ENCODE peak calls at places on chromosome 9, in six cellular contexts. I, E, L, V, O and U are unnamed samples.

GRCh38 chr9:27248702-27249101 is 48.2 kb downstream of the EQTN start:
- DNase-seq in O (no peak), I (no peak), E (no peak), L (no peak), V (no peak), U (peak; percentile 17)

GRCh38 chr9:15357050-15357653 is 50.1 kb upstream of the TTC39B start:
- DNase-seq in V (no peak), E (no peak), L (no peak), O (peak; percentile 18), I (no peak), U (no peak)

GRCh38 chr9:94586814-94587213 is 6.8 kb downstream of the FBP2 start:
- DNase-seq in E (no peak), V (no peak), O (no peak), L (no peak), I (peak; percentile 41), U (peak; percentile 18)

GRCh38 chr9:105405514-105406131 is 42.2 kb upstream of the FSD1L start:
- DNase-seq in E (no peak), V (no peak), I (peak; percentile 61), L (no peak), O (peak; percentile 25), U (no peak)

GRCh38 chr9:13598738-13599137 is 319.2 kb upstream of the MPDZ start:
- DNase-seq in E (no peak), I (peak; percentile 47), L (no peak), V (no peak), O (no peak), U (no peak)

GRCh38 chr9:136488247-136489214 is 5.7 kb upstream of the SEC16A start:
- DNase-seq in L (no peak), I (no peak), V (peak; percentile 92), O (peak; percentile 68), E (peak; percentile 69), U (peak; percentile 29)

GRCh38 chr9:99135498-99135897 is 30.6 kb downstream of the TGFBR1 start:
- DNase-seq in O (no peak), V (no peak), I (no peak), L (no peak), E (no peak), U (no peak)

GRCh38 chr9:2413196-2413840 is 208.3 kb upstream of the VLDLR start:
- DNase-seq in V (no peak), O (no peak), E (no peak), L (no peak), I (no peak), U (no peak)

GRCh38 chr9:117926031-117926655 is 221.9 kb downstream of the TLR4 start:
- DNase-seq in L (no peak), E (no peak), O (no peak), I (peak; percentile 16), V (no peak), U (no peak)

GRCh38 chr9:85290019-85290418 is 451.7 kb downstream of the AGTPBP1 start:
- DNase-seq in E (no peak), O (peak; percentile 13), I (no peak), L (no peak), V (no peak), U (no peak)

GRCh38 chr9:79988126-79988525 is 416.4 kb downstream of the TLE4 start:
- DNase-seq in L (no peak), V (no peak), E (no peak), O (no peak), I (no peak), U (no peak)

GRCh38 chr9:35756275-35756742 is 2.2 kb upstream of the MSMP start:
- DNase-seq in I (no peak), E (peak; percentile 59), L (peak; percentile 58), O (peak; percentile 63), V (peak; percentile 64), U (no peak)

GRCh38 chr9:14275331-14275730 is 38.6 kb downstream of the NFIB start:
- DNase-seq in O (no peak), E (no peak), V (no peak), I (peak; percentile 46), L (no peak), U (peak; percentile 71)

GRCh38 chr9:114362394-114362793 is 25.4 kb downstream of the AKNA start:
- DNase-seq in I (no peak), L (no peak), E (no peak), O (no peak), V (no peak), U (no peak)

GRCh38 chr9:136225366-136225747 is 20.3 kb downstream of the QSOX2 start:
- DNase-seq in I (no peak), O (no peak), E (no peak), L (no peak), V (peak; percentile 66), U (no peak)

GRCh38 chr9:89683626-89684025 is 78.8 kb downstream of the GADD45G start:
- DNase-seq in O (no peak), I (no peak), E (no peak), L (no peak), V (no peak), U (no peak)

GRCh38 chr9:35028341-35028740 is 38.8 kb downstream of the DNAJB5 start:
- DNase-seq in L (no peak), I (no peak), E (no peak), V (no peak), O (no peak), U (peak; percentile 18)

GRCh38 chr9:87849144-87849741 is 33.4 kb upstream of the SPATA31E1 start:
- DNase-seq in L (no peak), V (no peak), O (no peak), I (no peak), E (no peak), U (no peak)

GRCh38 chr9:14369011-14369410 is 55.1 kb upstream of the NFIB start:
- DNase-seq in E (no peak), I (no peak), L (no peak), O (no peak), V (no peak), U (no peak)

GRCh38 chr9:89281106-89281505 is 29.9 kb upstream of the CKS2 start:
- DNase-seq in I (no peak), L (no peak), E (no peak), O (no peak), V (no peak), U (no peak)

GRCh38 chr9:136088939-136089696 is 6.0 kb downstream of the NACC2 start:
- DNase-seq in L (no peak), V (peak; percentile 62), O (no peak), I (no peak), E (no peak), U (no peak)

GRCh38 chr9:91033802-91034201 is 232.2 kb downstream of the SYK start:
- DNase-seq in O (peak; percentile 25), E (no peak), L (peak; percentile 4), I (no peak), V (no peak), U (no peak)

GRCh38 chr9:33354651-33355211 is 47.6 kb downstream of the AQP7 start:
- DNase-seq in V (no peak), I (peak; percentile 87), L (no peak), E (no peak), O (no peak), U (peak; percentile 3)

GRCh38 chr9:93826209-93826608 is 128.9 kb downstream of the BARX1 start:
- DNase-seq in O (peak; percentile 13), V (peak; percentile 88), E (no peak), I (no peak), L (no peak), U (no peak)

GRCh38 chr9:87336914-87337333 is 160.7 kb upstream of the DAPK1 start:
- DNase-seq in V (no peak), E (peak; percentile 40), I (peak; percentile 68), L (peak; percentile 54), O (no peak), U (peak; percentile 72)

GRCh38 chr9:87682085-87682484 is 43.8 kb upstream of the CTSL start:
- DNase-seq in V (no peak), O (no peak), L (no peak), E (no peak), I (no peak), U (no peak)

GRCh38 chr9:96232539-96233241 is 69.3 kb downstream of the HSD17B3 start:
- DNase-seq in O (no peak), V (no peak), E (peak; percentile 67), L (no peak), I (peak; percentile 14), U (peak; percentile 27)

GRCh38 chr9:132886358-132886725 is 7.6 kb downstream of the SPACA9 start:
- DNase-seq in O (no peak), E (no peak), L (no peak), I (no peak), V (no peak), U (no peak)

GRCh38 chr9:132885691-132886357 is 7.1 kb downstream of the SPACA9 start:
- DNase-seq in O (no peak), V (no peak), L (no peak), I (no peak), E (no peak), U (no peak)

GRCh38 chr9:132887181-132888120 is 8.8 kb downstream of the SPACA9 start:
- DNase-seq in E (no peak), O (no peak), I (no peak), L (no peak), V (no peak), U (no peak)

GRCh38 chr9:132892383-132892782 is 13.7 kb downstream of the SPACA9 start:
- DNase-seq in I (no peak), L (no peak), V (peak; percentile 13), O (no peak), E (no peak), U (no peak)

GRCh38 chr9:132888151-132888550 is 9.5 kb downstream of the SPACA9 start:
- DNase-seq in L (no peak), E (no peak), V (peak; percentile 57), O (no peak), I (no peak), U (no peak)
- H3K4me1 ChIP-seq in L (no peaks in the 10 kb centered on the region), E (no peaks in the 10 kb centered on the region), V (no peaks in the 10 kb centered on the region), O (peaks cover 15% of the 10 kb centered on the region), I (no peaks in the 10 kb centered on the region), U (no peaks in the 10 kb centered on the region)

DNA sequence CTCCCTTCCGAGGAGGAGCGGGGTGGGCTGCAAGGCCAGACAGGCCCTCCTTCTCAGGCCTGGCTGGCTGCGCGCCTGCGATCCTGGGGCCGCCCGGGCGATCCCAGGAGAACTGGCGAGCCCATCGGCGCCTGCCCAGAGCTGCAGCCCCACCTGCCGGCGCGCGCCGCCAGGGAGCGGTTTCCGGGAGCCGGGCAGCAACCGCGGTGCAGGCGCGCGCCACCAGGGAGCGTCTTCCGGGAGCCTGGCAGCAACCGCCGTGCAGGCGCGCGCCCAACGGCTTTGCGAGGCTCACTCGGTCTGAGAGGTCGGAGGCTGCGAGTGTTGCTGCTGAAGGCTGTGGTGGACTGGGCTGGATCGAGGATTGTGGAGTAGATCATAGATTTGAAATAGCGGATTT is 668.7 kb downstream of the SPATA31A6 start:
- DNase-seq in I (no peak), O (no peak), L (no peak), E (peak; percentile 64), V (peak; percentile 77), U (peak; percentile 44)
- TF ChIP-seq CTCF in I (no peak), O (no peak), L (no peak), E (peak; percentile 71), V (peak; percentile 41), U (no peak)

DNA sequence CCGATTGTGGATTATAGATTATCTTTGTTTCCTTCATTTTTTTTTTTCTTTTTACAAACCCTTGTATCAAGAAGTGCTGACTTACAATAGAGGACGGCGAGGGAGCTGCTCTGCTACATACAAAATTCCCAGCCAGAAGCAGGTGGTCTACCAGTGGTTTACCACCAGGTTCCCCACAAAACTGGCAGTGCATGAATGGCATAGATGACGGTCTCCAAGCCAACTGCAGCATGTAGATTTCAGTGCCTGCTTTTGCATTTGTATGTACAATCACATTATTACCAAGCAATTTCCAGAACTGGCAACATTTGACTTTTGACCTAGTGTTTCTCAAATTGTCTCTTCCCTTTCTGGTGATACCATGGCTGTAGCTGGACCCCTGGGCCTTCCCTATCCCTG is 84.0 kb downstream of the ACER2 start:
- DNase-seq in L (no peak), E (no peak), V (no peak), I (no peak), O (no peak), U (no peak)
- H3K27ac ChIP-seq in L (no peak overlapping the region), E (peak overlapping the region; percentile 29), V (no peak overlapping the region), I (no peak overlapping the region), O (no peak overlapping the region), U (no peak overlapping the region)

GRCh38 chr9:82106536-82106935 is 118.0 kb downstream of the SPATA31D1 start:
- DNase-seq in O (no peak), L (no peak), I (no peak), V (no peak), E (no peak), U (no peak)
- H3K4me1 ChIP-seq in O (no peaks in the 10 kb centered on the region), L (no peaks in the 10 kb centered on the region), I (no peaks in the 10 kb centered on the region), V (no peaks in the 10 kb centered on the region), E (no peaks in the 10 kb centered on the region), U (peaks cover 3% of the 10 kb centered on the region)